ENCODE peak calls at places on chromosomes 5 and 9, in six cellular contexts. One of them, this sample, is unnamed.

GRCh38 chr9:130426467-130426773 is 18.3 kb upstream of the ASS1 start:
- DNase-seq in H9: peak; percentile 23
- DNase-seq in H1: no peak
- DNase-seq in IMR-90: no peak
- DNase-seq in neuronal stem cell: no peak
- DNase-seq in trophoblast cell: no peak
- DNase-seq in this sample: no peak

GRCh38 chr5:60649288-60649917 is 50.6 kb downstream of the DEPDC1B start:
- DNase-seq in H9: no peak
- DNase-seq in trophoblast cell: peak; percentile 73
- DNase-seq in neuronal stem cell: no peak
- DNase-seq in IMR-90: peak; percentile 51
- DNase-seq in H1: no peak
- DNase-seq in this sample: peak; percentile 52

GRCh38 chr9:106588601-106589000 is 274.4 kb upstream of the ZNF462 start:
- DNase-seq in H9: no peak
- DNase-seq in H1: peak; percentile 33
- DNase-seq in neuronal stem cell: no peak
- DNase-seq in IMR-90: no peak
- DNase-seq in trophoblast cell: peak; percentile 79
- DNase-seq in this sample: peak; percentile 63

GRCh38 chr5:154815684-154816247 is 34.6 kb downstream of the FAXDC2 start:
- DNase-seq in H9: no peak
- DNase-seq in neuronal stem cell: no peak
- DNase-seq in H1: no peak
- DNase-seq in trophoblast cell: no peak
- DNase-seq in IMR-90: no peak
- DNase-seq in this sample: no peak

GRCh38 chr5:57754616-57755015 is 272.0 kb upstream of the ACTBL2 start:
- DNase-seq in IMR-90: peak; percentile 73
- DNase-seq in H9: no peak
- DNase-seq in H1: no peak
- DNase-seq in neuronal stem cell: no peak
- DNase-seq in trophoblast cell: no peak
- DNase-seq in this sample: no peak

GRCh38 chr9:114096041-114096511 is 3.0 kb downstream of the KIF12 start:
- DNase-seq in trophoblast cell: no peak
- DNase-seq in H9: peak; percentile 65
- DNase-seq in neuronal stem cell: no peak
- DNase-seq in H1: no peak
- DNase-seq in IMR-90: no peak
- DNase-seq in this sample: no peak

GRCh38 chr5:76790632-76791290 is 28.1 kb upstream of the F2RL1 start:
- DNase-seq in IMR-90: peak; percentile 100
- DNase-seq in neuronal stem cell: no peak
- DNase-seq in trophoblast cell: no peak
- DNase-seq in H1: no peak
- DNase-seq in H9: no peak
- DNase-seq in this sample: peak; percentile 99

GRCh38 chr9:98369896-98370295 is 114.4 kb upstream of the TBC1D2 start:
- DNase-seq in neuronal stem cell: no peak
- DNase-seq in trophoblast cell: no peak
- DNase-seq in H9: no peak
- DNase-seq in H1: no peak
- DNase-seq in IMR-90: no peak
- DNase-seq in this sample: no peak

GRCh38 chr9:122348791-122349190 is 22.0 kb upstream of the PTGS1 start:
- DNase-seq in neuronal stem cell: no peak
- DNase-seq in H1: no peak
- DNase-seq in H9: no peak
- DNase-seq in IMR-90: no peak
- DNase-seq in trophoblast cell: no peak
- DNase-seq in this sample: no peak

GRCh38 chr9:122346478-122347347 is 24.1 kb upstream of the PTGS1 start:
- DNase-seq in H1: no peak
- DNase-seq in neuronal stem cell: no peak
- DNase-seq in IMR-90: no peak
- DNase-seq in trophoblast cell: peak; percentile 60
- DNase-seq in H9: peak; percentile 65
- DNase-seq in this sample: peak; percentile 30

GRCh38 chr9:122349201-122349600 is 21.6 kb upstream of the PTGS1 start:
- DNase-seq in H1: no peak
- DNase-seq in IMR-90: no peak
- DNase-seq in trophoblast cell: no peak
- DNase-seq in H9: no peak
- DNase-seq in neuronal stem cell: no peak
- DNase-seq in this sample: no peak

GRCh38 chr9:122348288-122348777 is 22.5 kb upstream of the PTGS1 start:
- DNase-seq in H1: no peak
- DNase-seq in trophoblast cell: no peak
- DNase-seq in IMR-90: no peak
- DNase-seq in H9: no peak
- DNase-seq in neuronal stem cell: no peak
- DNase-seq in this sample: no peak

DNA sequence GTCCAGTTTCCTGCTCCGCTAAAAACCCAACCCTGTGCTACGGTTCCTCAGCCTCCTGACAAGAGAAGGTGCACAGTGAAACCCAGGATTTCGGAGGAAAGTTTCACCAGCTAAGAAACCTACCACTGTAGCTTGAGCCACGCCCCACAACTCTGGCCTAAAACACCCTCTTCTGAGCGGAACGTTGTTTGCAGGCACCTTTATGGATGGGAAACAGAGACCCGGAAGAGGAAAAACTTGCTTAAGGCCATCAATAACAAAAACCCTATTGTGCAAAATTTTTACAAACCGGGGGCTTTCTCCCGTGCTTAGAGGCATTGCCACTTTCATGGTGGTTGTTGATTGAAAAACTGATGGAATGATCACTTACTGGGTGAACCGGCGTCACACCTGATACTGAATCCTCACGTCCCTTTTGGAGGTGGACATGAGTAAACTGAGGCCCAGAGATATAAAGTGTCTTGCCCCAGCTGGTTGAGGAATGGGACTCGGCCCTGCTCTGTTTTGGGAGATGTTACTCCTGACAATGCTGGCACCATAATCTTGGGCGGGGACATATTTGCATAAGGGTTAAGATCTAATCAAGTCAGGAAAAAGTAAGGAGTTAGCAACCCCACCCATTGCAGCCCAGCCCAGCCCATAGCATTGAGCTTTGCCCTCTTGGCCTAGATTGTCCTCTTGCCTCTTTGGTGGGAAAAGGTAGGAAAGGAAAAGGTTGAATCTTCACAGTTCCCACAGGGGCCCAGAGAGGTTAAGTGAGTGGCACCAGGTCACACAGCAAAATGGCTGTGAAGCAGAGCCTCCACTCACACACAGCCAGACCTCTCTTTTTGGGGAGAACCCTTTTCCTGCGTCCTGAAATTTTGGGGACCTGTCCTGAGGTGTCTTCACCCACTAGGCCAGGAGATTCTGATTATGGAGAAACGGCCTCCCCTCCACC is 23.2 kb upstream of the PTGS1 start:
- DNase-seq in trophoblast cell: peak; percentile 64
- DNase-seq in H9: no peak
- DNase-seq in neuronal stem cell: no peak
- DNase-seq in H1: no peak
- DNase-seq in IMR-90: no peak
- DNase-seq in this sample: peak; percentile 22
- H4K91ac ChIP-seq in trophoblast cell: peak overlapping the region; percentile 5
- H4K91ac ChIP-seq in H9: no peak overlapping the region
- H4K91ac ChIP-seq in neuronal stem cell: no peak overlapping the region
- H4K91ac ChIP-seq in H1: no peak overlapping the region
- H4K91ac ChIP-seq in IMR-90: peak overlapping the region; percentile 52
- H4K91ac ChIP-seq in this sample: no peak overlapping the region

DNA sequence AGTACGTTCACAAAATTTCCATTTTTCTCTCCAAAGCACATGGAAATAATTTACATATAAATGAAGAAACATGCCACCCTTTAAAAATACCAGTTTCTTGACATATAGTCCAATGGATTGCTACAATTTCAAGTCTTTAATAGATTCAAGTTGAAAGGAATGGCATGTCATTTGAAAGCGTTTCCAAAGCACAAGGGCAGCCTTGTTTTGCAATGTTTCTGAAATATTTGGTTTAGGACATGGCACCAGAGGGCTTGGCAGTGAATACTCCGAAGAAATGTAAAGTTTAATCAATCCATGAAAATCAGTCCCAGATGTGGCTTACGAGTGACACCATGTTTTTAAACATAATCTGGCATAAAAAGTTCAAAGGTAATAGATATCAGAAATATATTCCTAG is 333.7 kb downstream of the PDE4D start:
- DNase-seq in H1: no peak
- DNase-seq in neuronal stem cell: no peak
- DNase-seq in trophoblast cell: no peak
- DNase-seq in H9: no peak
- DNase-seq in IMR-90: no peak
- DNase-seq in this sample: no peak
- H4K91ac ChIP-seq in H1: no peak overlapping the region
- H4K91ac ChIP-seq in neuronal stem cell: no peak overlapping the region
- H4K91ac ChIP-seq in trophoblast cell: no peak overlapping the region
- H4K91ac ChIP-seq in H9: no peak overlapping the region
- H4K91ac ChIP-seq in IMR-90: no peak overlapping the region
- H4K91ac ChIP-seq in this sample: no peak overlapping the region

GRCh38 chr5:123992641-123993040 is 480.7 kb downstream of the CSNK1G3 start:
- DNase-seq in trophoblast cell: peak; percentile 48
- DNase-seq in neuronal stem cell: no peak
- DNase-seq in IMR-90: no peak
- DNase-seq in H1: no peak
- DNase-seq in H9: no peak
- DNase-seq in this sample: no peak
- H4K91ac ChIP-seq in trophoblast cell: no peak overlapping the region
- H4K91ac ChIP-seq in neuronal stem cell: no peak overlapping the region
- H4K91ac ChIP-seq in IMR-90: no peak overlapping the region
- H4K91ac ChIP-seq in H1: no peak overlapping the region
- H4K91ac ChIP-seq in H9: no peak overlapping the region
- H4K91ac ChIP-seq in this sample: no peak overlapping the region

GRCh38 chr9:101513351-101513750 is 20.3 kb upstream of the RNF20 start:
- DNase-seq in trophoblast cell: no peak
- DNase-seq in IMR-90: no peak
- DNase-seq in H9: no peak
- DNase-seq in H1: no peak
- DNase-seq in neuronal stem cell: no peak
- DNase-seq in this sample: no peak
- H4K91ac ChIP-seq in trophoblast cell: no peak overlapping the region
- H4K91ac ChIP-seq in IMR-90: peak overlapping the region; percentile 66
- H4K91ac ChIP-seq in H9: no peak overlapping the region
- H4K91ac ChIP-seq in H1: peak overlapping the region; percentile 71
- H4K91ac ChIP-seq in neuronal stem cell: no peak overlapping the region
- H4K91ac ChIP-seq in this sample: no peak overlapping the region

GRCh38 chr5:174601937-174602336 is 122.4 kb upstream of the MSX2 start:
- DNase-seq in H1: peak; percentile 10
- DNase-seq in IMR-90: peak; percentile 46
- DNase-seq in neuronal stem cell: no peak
- DNase-seq in H9: no peak
- DNase-seq in trophoblast cell: no peak
- DNase-seq in this sample: peak; percentile 27
- H4K91ac ChIP-seq in H1: no peak overlapping the region
- H4K91ac ChIP-seq in IMR-90: no peak overlapping the region
- H4K91ac ChIP-seq in neuronal stem cell: no peak overlapping the region
- H4K91ac ChIP-seq in H9: no peak overlapping the region
- H4K91ac ChIP-seq in trophoblast cell: no peak overlapping the region
- H4K91ac ChIP-seq in this sample: no peak overlapping the region

DNA sequence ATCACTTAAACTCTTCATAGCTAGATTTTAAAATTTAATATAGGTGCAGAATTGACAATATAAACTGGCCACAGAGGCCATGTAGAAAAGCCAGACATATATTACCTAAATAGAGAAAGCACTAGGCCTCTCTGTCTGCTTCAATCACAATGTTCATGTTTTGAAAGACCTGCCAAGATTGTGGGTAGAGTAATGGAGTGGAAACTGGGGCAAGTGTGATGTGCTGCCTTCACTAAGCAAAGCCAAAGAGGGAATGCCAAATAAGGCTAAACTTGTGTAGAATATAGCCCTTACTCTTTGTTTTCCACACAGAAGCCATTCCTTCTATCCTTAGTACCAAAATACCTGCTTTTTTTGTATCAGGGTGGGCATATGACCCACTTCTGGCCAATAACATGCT is 15.1 kb upstream of the ISOC1 start:
- DNase-seq in IMR-90: no peak
- DNase-seq in trophoblast cell: no peak
- DNase-seq in H1: no peak
- DNase-seq in neuronal stem cell: no peak
- DNase-seq in H9: no peak
- DNase-seq in this sample: no peak
- H4K91ac ChIP-seq in IMR-90: no peak overlapping the region
- H4K91ac ChIP-seq in trophoblast cell: no peak overlapping the region
- H4K91ac ChIP-seq in H1: no peak overlapping the region
- H4K91ac ChIP-seq in neuronal stem cell: no peak overlapping the region
- H4K91ac ChIP-seq in H9: no peak overlapping the region
- H4K91ac ChIP-seq in this sample: no peak overlapping the region

DNA sequence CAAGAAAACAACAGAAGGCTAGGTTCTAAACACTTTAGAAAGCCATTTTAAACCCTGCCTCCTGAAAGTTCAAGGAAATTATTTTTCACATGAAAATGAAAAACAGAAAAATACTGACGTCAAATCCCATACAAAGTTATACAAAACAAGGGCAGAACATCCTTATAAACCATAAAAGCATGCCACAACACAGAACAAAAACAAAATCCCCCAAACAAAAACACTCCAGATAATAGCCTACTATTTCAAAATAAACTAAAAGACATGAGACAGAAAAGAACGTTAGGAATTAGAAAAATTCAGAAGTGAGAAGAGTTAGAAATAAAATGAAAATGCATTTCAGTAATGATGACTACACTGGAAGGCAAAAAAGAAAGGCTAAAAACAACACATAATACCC is 173.6 kb downstream of the DCP2 start:
- DNase-seq in H1: no peak
- DNase-seq in H9: no peak
- DNase-seq in IMR-90: no peak
- DNase-seq in neuronal stem cell: no peak
- DNase-seq in trophoblast cell: no peak
- DNase-seq in this sample: no peak
- H4K91ac ChIP-seq in H1: no peak overlapping the region
- H4K91ac ChIP-seq in H9: no peak overlapping the region
- H4K91ac ChIP-seq in IMR-90: no peak overlapping the region
- H4K91ac ChIP-seq in neuronal stem cell: no peak overlapping the region
- H4K91ac ChIP-seq in trophoblast cell: no peak overlapping the region
- H4K91ac ChIP-seq in this sample: no peak overlapping the region

GRCh38 chr9:111997831-111998230 is 101.2 kb downstream of the UGCG start:
- DNase-seq in IMR-90: no peak
- DNase-seq in neuronal stem cell: no peak
- DNase-seq in H1: no peak
- DNase-seq in H9: no peak
- DNase-seq in trophoblast cell: no peak
- DNase-seq in this sample: no peak
- H4K91ac ChIP-seq in IMR-90: peak overlapping the region; percentile 16
- H4K91ac ChIP-seq in neuronal stem cell: no peak overlapping the region
- H4K91ac ChIP-seq in H1: no peak overlapping the region
- H4K91ac ChIP-seq in H9: no peak overlapping the region
- H4K91ac ChIP-seq in trophoblast cell: no peak overlapping the region
- H4K91ac ChIP-seq in this sample: no peak overlapping the region

This sample was measured in mesenchymal stem cell.